ENCODE peak calls at places on chromosomes 7 and 10, in seven cellular contexts. One of them, this sample, is unnamed.
A peak's percentile ranks its signal among the peaks of the same experiment; 100 is the strongest.

GRCh38 chr7:94580601-94581000 is 71.0 kb downstream of the CASD1 start:
- DNase-seq in Panc1: no peak
- DNase-seq in endodermal cell: no peak
- DNase-seq in GM12878: no peak
- DNase-seq in foreskin fibroblast: peak; percentile 44
- DNase-seq in brain microvascular endothelial cell: no peak
- DNase-seq in IMR-90: peak; percentile 49
- DNase-seq in this sample: no peak

GRCh38 chr10:34102237-34102673 is 712.8 kb downstream of the PARD3 start:
- DNase-seq in Panc1: no peak
- DNase-seq in endodermal cell: no peak
- DNase-seq in GM12878: no peak
- DNase-seq in foreskin fibroblast: peak; percentile 82
- DNase-seq in brain microvascular endothelial cell: peak; percentile 43
- DNase-seq in IMR-90: peak; percentile 78
- DNase-seq in this sample: no peak

GRCh38 chr10:95440756-95441546 is 120.2 kb downstream of the SORBS1 start:
- DNase-seq in Panc1: no peak
- DNase-seq in endodermal cell: no peak
- DNase-seq in GM12878: peak; percentile 36
- DNase-seq in foreskin fibroblast: no peak
- DNase-seq in brain microvascular endothelial cell: no peak
- DNase-seq in IMR-90: no peak
- DNase-seq in this sample: no peak

GRCh38 chr10:102435529-102436233 is 3.3 kb upstream of the CUEDC2 start:
- DNase-seq in Panc1: no peak
- DNase-seq in endodermal cell: peak; percentile 81
- DNase-seq in GM12878: no peak
- DNase-seq in foreskin fibroblast: peak; percentile 36
- DNase-seq in brain microvascular endothelial cell: no peak
- DNase-seq in IMR-90: no peak
- DNase-seq in this sample: no peak

GRCh38 chr7:97439637-97440214 is 292.2 kb upstream of the TAC1 start:
- DNase-seq in Panc1: no peak
- DNase-seq in endodermal cell: no peak
- DNase-seq in GM12878: no peak
- DNase-seq in foreskin fibroblast: no peak
- DNase-seq in brain microvascular endothelial cell: no peak
- DNase-seq in IMR-90: no peak
- DNase-seq in this sample: no peak

GRCh38 chr7:27933691-27934565 is 194.0 kb downstream of the TAX1BP1 start:
- DNase-seq in Panc1: no peak
- DNase-seq in endodermal cell: peak; percentile 72
- DNase-seq in GM12878: no peak
- DNase-seq in foreskin fibroblast: peak; percentile 86
- DNase-seq in brain microvascular endothelial cell: no peak
- DNase-seq in IMR-90: no peak
- DNase-seq in this sample: no peak

GRCh38 chr7:111677848-111678247 is 115.6 kb upstream of the IMMP2L start:
- DNase-seq in Panc1: no peak
- DNase-seq in endodermal cell: no peak
- DNase-seq in GM12878: no peak
- DNase-seq in foreskin fibroblast: peak; percentile 19
- DNase-seq in brain microvascular endothelial cell: no peak
- DNase-seq in IMR-90: no peak
- DNase-seq in this sample: no peak

GRCh38 chr7:119733480-119733879 is 539.5 kb upstream of the KCND2 start:
- DNase-seq in Panc1: no peak
- DNase-seq in endodermal cell: no peak
- DNase-seq in GM12878: no peak
- DNase-seq in foreskin fibroblast: no peak
- DNase-seq in brain microvascular endothelial cell: no peak
- DNase-seq in IMR-90: peak; percentile 1
- DNase-seq in this sample: no peak

GRCh38 chr10:121521794-121522556 is 76.3 kb downstream of the FGFR2 start:
- DNase-seq in Panc1: no peak
- DNase-seq in endodermal cell: no peak
- DNase-seq in GM12878: no peak
- DNase-seq in foreskin fibroblast: no peak
- DNase-seq in brain microvascular endothelial cell: no peak
- DNase-seq in IMR-90: no peak
- DNase-seq in this sample: no peak

GRCh38 chr7:80136276-80137045 is 1.8 kb downstream of the GNAI1 start:
- DNase-seq in Panc1: no peak
- DNase-seq in endodermal cell: no peak
- DNase-seq in GM12878: no peak
- DNase-seq in foreskin fibroblast: peak; percentile 47
- DNase-seq in brain microvascular endothelial cell: no peak
- DNase-seq in IMR-90: peak; percentile 63
- DNase-seq in this sample: peak; percentile 34

GRCh38 chr7:5630670-5631069 is 150.8 kb downstream of the RNF216 start:
- DNase-seq in Panc1: no peak
- DNase-seq in endodermal cell: no peak
- DNase-seq in GM12878: no peak
- DNase-seq in foreskin fibroblast: peak; percentile 49
- DNase-seq in brain microvascular endothelial cell: no peak
- DNase-seq in IMR-90: no peak
- DNase-seq in this sample: no peak

GRCh38 chr10:22252286-22252800 is 34.5 kb upstream of the EBLN1 start:
- DNase-seq in Panc1: no peak
- DNase-seq in endodermal cell: peak; percentile 75
- DNase-seq in GM12878: no peak
- DNase-seq in foreskin fibroblast: peak; percentile 61
- DNase-seq in brain microvascular endothelial cell: no peak
- DNase-seq in IMR-90: no peak
- DNase-seq in this sample: no peak

GRCh38 chr10:34299105-34299611 is 515.9 kb downstream of the PARD3 start:
- DNase-seq in Panc1: no peak
- DNase-seq in endodermal cell: no peak
- DNase-seq in GM12878: no peak
- DNase-seq in foreskin fibroblast: peak; percentile 63
- DNase-seq in brain microvascular endothelial cell: peak; percentile 75
- DNase-seq in IMR-90: peak; percentile 55
- DNase-seq in this sample: no peak

GRCh38 chr10:101896466-101896865 is 52.9 kb upstream of the KCNIP2 start:
- DNase-seq in Panc1: no peak
- DNase-seq in endodermal cell: no peak
- DNase-seq in GM12878: no peak
- DNase-seq in foreskin fibroblast: peak; percentile 38
- DNase-seq in brain microvascular endothelial cell: no peak
- DNase-seq in IMR-90: peak; percentile 68
- DNase-seq in this sample: no peak

GRCh38 chr7:133709036-133709880 is 417.9 kb upstream of the LRGUK start:
- DNase-seq in Panc1: no peak
- DNase-seq in endodermal cell: no peak
- DNase-seq in GM12878: no peak
- DNase-seq in foreskin fibroblast: no peak
- DNase-seq in brain microvascular endothelial cell: no peak
- DNase-seq in IMR-90: no peak
- DNase-seq in this sample: no peak

GRCh38 chr10:102452672-102453340 is 1.5 kb upstream of the C10orf95 start:
- DNase-seq in Panc1: peak; percentile 61
- DNase-seq in endodermal cell: no peak
- DNase-seq in GM12878: no peak
- DNase-seq in foreskin fibroblast: peak; percentile 94
- DNase-seq in brain microvascular endothelial cell: peak; percentile 71
- DNase-seq in IMR-90: peak; percentile 85
- DNase-seq in this sample: no peak

GRCh38 chr7:149278396-149278795 is 16.4 kb downstream of the ZNF783 start:
- DNase-seq in Panc1: no peak
- DNase-seq in endodermal cell: no peak
- DNase-seq in GM12878: no peak
- DNase-seq in foreskin fibroblast: no peak
- DNase-seq in brain microvascular endothelial cell: no peak
- DNase-seq in IMR-90: no peak
- DNase-seq in this sample: no peak

GRCh38 chr10:117699436-117700075 is 157.0 kb downstream of the EMX2 start:
- DNase-seq in Panc1: no peak
- DNase-seq in endodermal cell: no peak
- DNase-seq in GM12878: no peak
- DNase-seq in foreskin fibroblast: no peak
- DNase-seq in brain microvascular endothelial cell: no peak
- DNase-seq in IMR-90: no peak
- DNase-seq in this sample: no peak

GRCh38 chr7:137935849-137936508 is 65.9 kb downstream of the CREB3L2 start:
- DNase-seq in Panc1: no peak
- DNase-seq in endodermal cell: no peak
- DNase-seq in GM12878: peak; percentile 28
- DNase-seq in foreskin fibroblast: no peak
- DNase-seq in brain microvascular endothelial cell: no peak
- DNase-seq in IMR-90: no peak
- DNase-seq in this sample: no peak

GRCh38 chr7:137934176-137934826 is 67.6 kb downstream of the CREB3L2 start:
- DNase-seq in Panc1: no peak
- DNase-seq in endodermal cell: no peak
- DNase-seq in GM12878: no peak
- DNase-seq in foreskin fibroblast: peak; percentile 19
- DNase-seq in brain microvascular endothelial cell: no peak
- DNase-seq in IMR-90: no peak
- DNase-seq in this sample: no peak

GRCh38 chr7:137936509-137937201 is 65.2 kb downstream of the CREB3L2 start:
- DNase-seq in Panc1: no peak
- DNase-seq in endodermal cell: no peak
- DNase-seq in GM12878: no peak
- DNase-seq in foreskin fibroblast: no peak
- DNase-seq in brain microvascular endothelial cell: no peak
- DNase-seq in IMR-90: no peak
- DNase-seq in this sample: no peak

GRCh38 chr7:137933270-137934017 is 68.4 kb downstream of the CREB3L2 start:
- DNase-seq in Panc1: no peak
- DNase-seq in endodermal cell: no peak
- DNase-seq in GM12878: no peak
- DNase-seq in foreskin fibroblast: peak; percentile 86
- DNase-seq in brain microvascular endothelial cell: peak; percentile 71
- DNase-seq in IMR-90: peak; percentile 83
- DNase-seq in this sample: no peak

DNA sequence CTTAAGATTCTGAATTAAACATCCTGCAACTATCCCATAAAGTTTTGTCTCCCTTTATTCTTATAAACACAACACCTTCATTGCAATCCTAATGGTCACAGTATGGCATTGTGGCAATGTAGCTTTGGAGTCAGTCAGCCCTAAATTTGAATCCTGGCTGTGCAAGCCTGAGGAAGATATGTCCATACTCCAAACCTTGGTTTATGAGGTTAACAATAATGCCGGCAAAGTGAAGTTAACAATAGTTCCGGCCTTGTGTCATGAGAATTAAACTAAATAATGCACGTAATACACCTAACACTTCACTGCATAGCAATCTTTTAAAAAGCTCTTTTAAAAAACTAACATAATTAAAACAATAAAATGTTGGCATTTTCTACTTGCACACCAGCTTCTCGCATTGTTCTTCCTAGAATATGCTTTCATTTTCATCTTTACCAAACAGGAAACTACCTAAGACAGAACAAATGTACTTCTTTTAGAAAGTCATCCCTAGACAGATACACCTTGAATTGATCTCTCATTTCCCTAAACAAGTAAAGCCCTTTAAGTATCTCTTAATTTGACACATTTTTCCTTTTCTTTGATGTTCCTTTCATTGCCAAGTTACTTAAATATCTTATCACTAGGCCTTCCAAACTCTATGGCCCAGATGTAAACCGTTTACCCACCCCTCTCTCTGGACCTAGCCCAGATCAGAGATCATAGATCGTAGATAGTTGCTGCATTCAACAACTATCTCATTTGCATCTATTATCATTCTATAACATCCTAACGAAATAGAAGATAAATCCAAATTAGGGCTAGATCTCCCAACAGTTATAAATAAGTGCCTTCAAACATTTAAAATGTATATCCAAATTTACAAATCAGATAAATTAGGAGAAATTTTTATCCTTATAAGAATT is 66.7 kb downstream of the CREB3L2 start:
- DNase-seq in Panc1: no peak
- DNase-seq in endodermal cell: no peak
- DNase-seq in GM12878: peak; percentile 30
- DNase-seq in foreskin fibroblast: no peak
- DNase-seq in brain microvascular endothelial cell: no peak
- DNase-seq in IMR-90: no peak
- DNase-seq in this sample: no peak
- H3K4me3 ChIP-seq in Panc1: no peak overlapping the region
- H3K4me3 ChIP-seq in endodermal cell: no peak overlapping the region
- H3K4me3 ChIP-seq in GM12878: peak overlapping the region; percentile 73
- H3K4me3 ChIP-seq in foreskin fibroblast: no peak overlapping the region
- H3K4me3 ChIP-seq in brain microvascular endothelial cell: no peak overlapping the region
- H3K4me3 ChIP-seq in IMR-90: no peak overlapping the region
- H3K4me3 ChIP-seq in this sample: no peak overlapping the region

DNA sequence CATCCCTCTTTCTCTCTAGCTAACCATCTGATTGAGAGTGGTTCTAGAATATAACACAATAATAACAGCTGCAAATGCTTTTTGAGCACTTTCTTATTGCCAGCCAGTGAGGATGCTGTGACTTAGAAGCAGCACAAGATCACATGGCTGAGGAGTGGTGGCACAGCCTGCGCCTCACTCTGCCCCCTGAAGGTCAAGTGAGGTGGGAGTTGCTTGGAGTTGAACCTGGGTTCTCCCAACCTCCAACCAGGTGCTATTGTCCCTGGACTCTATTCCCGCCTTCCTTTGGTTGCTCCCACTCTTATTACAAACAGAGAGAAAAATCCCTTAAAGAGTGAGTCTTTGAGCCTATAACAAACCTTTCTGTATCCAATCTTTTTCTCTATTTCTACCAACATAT is 280.3 kb upstream of the PODXL start:
- DNase-seq in Panc1: no peak
- DNase-seq in endodermal cell: peak; percentile 86
- DNase-seq in GM12878: no peak
- DNase-seq in foreskin fibroblast: no peak
- DNase-seq in brain microvascular endothelial cell: no peak
- DNase-seq in IMR-90: no peak
- DNase-seq in this sample: no peak
- TF ChIP-seq CTCF in Panc1: no peak
- TF ChIP-seq CTCF in endodermal cell: peak; percentile 80
- TF ChIP-seq CTCF in GM12878: no peak
- TF ChIP-seq CTCF in foreskin fibroblast: no peak
- TF ChIP-seq CTCF in brain microvascular endothelial cell: no peak
- TF ChIP-seq CTCF in IMR-90: no peak
- TF ChIP-seq CTCF in this sample: no peak

GRCh38 chr7:903921-904755 is 27.8 kb downstream of the GET4 start:
- DNase-seq in Panc1: no peak
- DNase-seq in endodermal cell: no peak
- DNase-seq in GM12878: no peak
- DNase-seq in foreskin fibroblast: no peak
- DNase-seq in brain microvascular endothelial cell: no peak
- DNase-seq in IMR-90: no peak
- DNase-seq in this sample: no peak
- H3K4me3 ChIP-seq in Panc1: no peak overlapping the region
- H3K4me3 ChIP-seq in endodermal cell: no peak overlapping the region
- H3K4me3 ChIP-seq in GM12878: no peak overlapping the region
- H3K4me3 ChIP-seq in foreskin fibroblast: no peak overlapping the region
- H3K4me3 ChIP-seq in brain microvascular endothelial cell: no peak overlapping the region
- H3K4me3 ChIP-seq in IMR-90: no peak overlapping the region
- H3K4me3 ChIP-seq in this sample: no peak overlapping the region

DNA sequence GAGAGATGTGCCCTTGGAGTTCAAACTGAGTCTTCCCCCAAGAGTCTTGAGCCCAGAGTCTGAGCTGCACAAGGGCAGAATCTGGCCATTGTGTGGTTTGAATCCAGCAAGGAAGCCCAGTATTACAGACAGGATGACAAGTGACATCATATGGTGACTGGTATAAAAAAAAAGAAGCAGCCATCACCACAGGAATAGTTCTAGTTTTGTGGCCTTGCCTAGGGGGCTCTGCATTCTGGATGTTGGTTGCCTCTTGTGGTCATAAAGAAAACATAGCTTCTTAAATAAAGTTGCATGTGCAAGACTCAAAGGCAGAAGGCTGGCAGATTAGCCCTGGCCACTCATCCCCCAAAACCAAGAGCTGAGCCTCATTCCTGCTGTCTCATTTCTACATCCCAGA is 16.8 kb upstream of the LRRC72 start:
- DNase-seq in Panc1: no peak
- DNase-seq in endodermal cell: no peak
- DNase-seq in GM12878: no peak
- DNase-seq in foreskin fibroblast: no peak
- DNase-seq in brain microvascular endothelial cell: no peak
- DNase-seq in IMR-90: no peak
- DNase-seq in this sample: no peak
- TF ChIP-seq CTCF in Panc1: no peak
- TF ChIP-seq CTCF in endodermal cell: peak; percentile 14
- TF ChIP-seq CTCF in GM12878: no peak
- TF ChIP-seq CTCF in foreskin fibroblast: no peak
- TF ChIP-seq CTCF in brain microvascular endothelial cell: no peak
- TF ChIP-seq CTCF in IMR-90: no peak
- TF ChIP-seq CTCF in this sample: no peak